ENCODE peak calls at places on chromosomes 1 and 21, in four cellular contexts. O is esophagus squamous epithelium; F is GM20000; P is CD4-positive, alpha-beta T cell. S is an unnamed sample.

GRCh38 chr1:222339371-222339947 is 208.4 kb downstream of the HHIPL2 start:
- DNase-seq in O (no peak), P (no peak), F (no peak), S (no peak)

GRCh38 chr1:53702287-53702805 is 36.6 kb downstream of the GLIS1 start:
- DNase-seq in P (no peak), F (no peak), O (no peak), S (no peak)

GRCh38 chr1:151036356-151036755 is at the start of gene BNIPL:
- DNase-seq in O (no peak), F (no peak), P (no peak), S (no peak)

GRCh38 chr1:171841931-171842723 is 829 bp downstream of the DNM3 start:
- DNase-seq in O (no peak), P (no peak), F (peak), S (peak)

GRCh38 chr1:56336972-56337371 is 242.4 kb downstream of the PLPP3 start:
- DNase-seq in F (no peak), P (no peak), O (no peak), S (no peak)

GRCh38 chr1:208137144-208137682 is 107.0 kb downstream of the PLXNA2 start:
- DNase-seq in F (no peak), P (no peak), O (no peak), S (no peak)

GRCh38 chr21:42652527-42653491 is 612 bp upstream of the PDE9A start:
- DNase-seq in O (no peak), P (no peak), F (peak), S (peak)

GRCh38 chr21:14991957-14992356 is 72.8 kb downstream of the NRIP1 start:
- DNase-seq in P (no peak), O (no peak), F (no peak), S (no peak)

GRCh38 chr1:85282424-85282823 is 6.0 kb upstream of the BCL10 start:
- DNase-seq in P (no peak), O (no peak), F (no peak), S (peak)

GRCh38 chr21:34800797-34801518 is 132.2 kb downstream of the CLIC6 start:
- DNase-seq in F (no peak), P (no peak), O (no peak), S (no peak)

GRCh38 chr1:208030320-208031091 is 119.6 kb upstream of the CD34 start:
- DNase-seq in P (no peak), O (no peak), F (no peak), S (no peak)

GRCh38 chr1:168683871-168684270 is 45.1 kb downstream of the DPT start:
- DNase-seq in O (no peak), F (no peak), P (no peak), S (no peak)

GRCh38 chr1:204871405-204872037 is 859 bp downstream of the NFASC start:
- DNase-seq in P (no peak), F (no peak), O (no peak), S (no peak)

GRCh38 chr1:47439151-47440051 is 1.6 kb downstream of the FOXD2 start:
- DNase-seq in P (no peak), F (no peak), O (no peak), S (no peak)

GRCh38 chr1:97869441-97869840 is 51.4 kb downstream of the DPYD start:
- DNase-seq in P (no peak), F (no peak), O (no peak), S (no peak)

GRCh38 chr1:16117369-16117768 is 38.5 kb downstream of the EPHA2 start:
- DNase-seq in F (no peak), O (no peak), P (no peak), S (no peak)

GRCh38 chr1:194055545-194055944 is 869.1 kb upstream of the B3GALT2 start:
- DNase-seq in F (no peak), P (no peak), O (no peak), S (no peak)

GRCh38 chr1:206931709-206932108 is 10.0 kb upstream of the FCMR start:
- DNase-seq in F (no peak), O (no peak), P (no peak), S (no peak)

GRCh38 chr1:40979241-40980067 is at the start of gene CTPS1:
- DNase-seq in P (peak), F (peak), O (peak), S (peak)

GRCh38 chr1:154772611-154773515 is 97.2 kb downstream of the KCNN3 start:
- DNase-seq in P (peak), O (no peak), F (no peak), S (no peak)

GRCh38 chr1:188269956-188270355 is 1441.2 kb downstream of the PLA2G4A start:
- DNase-seq in F (no peak), O (no peak), P (no peak), S (no peak)

GRCh38 chr1:239268941-239269340 is 117.4 kb upstream of the CHRM3 start:
- DNase-seq in O (no peak), F (no peak), P (no peak), S (no peak)

GRCh38 chr1:155139895-155140629 is at the start of gene DPM3:
- DNase-seq in F (peak), O (peak), P (peak), S (peak)

GRCh38 chr1:84013708-84014107 is 14.8 kb upstream of the TTLL7 start:
- DNase-seq in P (no peak), O (no peak), F (no peak), S (no peak)

GRCh38 chr1:84006574-84006973 is 7.6 kb upstream of the TTLL7 start:
- DNase-seq in O (no peak), F (no peak), P (no peak), S (no peak)

GRCh38 chr1:84012018-84012417 is 13.1 kb upstream of the TTLL7 start:
- DNase-seq in O (no peak), P (no peak), F (no peak), S (no peak)

DNA sequence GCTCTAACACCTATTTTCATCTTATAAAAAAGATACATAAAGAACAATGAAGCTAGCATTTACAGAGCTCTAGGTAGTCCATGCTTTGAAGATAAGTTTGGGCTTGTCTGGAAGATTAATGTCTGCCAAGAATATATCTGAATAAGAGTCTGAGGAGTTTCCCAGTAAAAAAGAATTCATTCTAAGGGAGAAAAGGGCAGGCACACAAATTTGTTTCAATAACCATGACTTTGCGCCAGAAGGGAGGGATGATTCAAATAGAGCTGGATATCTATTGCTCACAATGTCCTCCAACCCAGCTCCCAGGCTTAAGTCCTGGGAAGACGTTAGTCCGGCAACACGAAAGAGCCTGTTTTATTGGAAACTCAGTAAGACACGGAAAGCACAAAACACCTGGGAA is 9.7 kb upstream of the TTLL7 start:
- DNase-seq in P (no peak), O (no peak), F (no peak), S (no peak)
- TF ChIP-seq CTCF in P (no peak), O (no peak), F (no peak), S (no peak)

DNA sequence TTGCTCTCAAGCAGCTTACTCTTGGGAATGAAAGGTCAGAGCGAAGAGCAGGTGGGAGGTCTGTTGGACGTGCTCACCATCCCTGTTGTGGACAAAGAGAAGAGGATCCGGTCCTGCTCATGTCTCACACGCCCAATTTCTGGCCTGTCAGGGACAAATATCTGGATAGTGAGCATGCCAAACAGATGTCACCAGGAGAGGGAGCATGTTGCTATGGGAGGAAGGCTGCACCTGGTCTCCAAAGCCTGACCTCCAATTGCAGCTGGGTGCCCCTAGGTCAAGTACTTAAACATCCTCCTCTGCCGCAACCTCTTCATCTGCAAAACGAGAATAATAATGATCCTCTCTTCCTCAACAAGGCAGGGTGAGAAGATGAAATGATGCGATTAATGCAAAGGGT is 53.4 kb downstream of the DMRTA2 start:
- DNase-seq in F (no peak), P (no peak), O (no peak), S (no peak)
- TF ChIP-seq CTCF in F (no peak), P (no peak), O (peak), S (no peak)

GRCh38 chr1:17869826-17870225 is 114.7 kb downstream of the ACTL8 start:
- DNase-seq in O (no peak), F (no peak), P (no peak), S (no peak)

GRCh38 chr1:17865912-17866311 is 110.8 kb downstream of the ACTL8 start:
- DNase-seq in O (no peak), P (no peak), F (no peak), S (no peak)

GRCh38 chr1:17870679-17871078 is 115.5 kb downstream of the ACTL8 start:
- DNase-seq in O (no peak), F (no peak), P (no peak), S (no peak)

GRCh38 chr1:17866451-17867029 is 111.4 kb downstream of the ACTL8 start:
- DNase-seq in O (no peak), F (no peak), P (no peak), S (peak)

GRCh38 chr1:17867470-17867869 is 112.3 kb downstream of the ACTL8 start:
- DNase-seq in F (no peak), P (no peak), O (no peak), S (no peak)
- TF ChIP-seq CTCF in F (no peak), P (no peak), O (no peak), S (no peak)

GRCh38 chr1:21926814-21927530 is 10.1 kb downstream of the HSPG2 start:
- DNase-seq in F (no peak), O (no peak), P (no peak), S (no peak)
- TF ChIP-seq CTCF in F (no peak), O (no peak), P (no peak), S (no peak)

GRCh38 chr1:93846151-93846928 is 32.7 kb downstream of the DNTTIP2 start:
- DNase-seq in O (peak), P (peak), F (peak), S (peak)

GRCh38 chr1:93845554-93846150 is 33.4 kb downstream of the DNTTIP2 start:
- DNase-seq in O (no peak), P (no peak), F (no peak), S (peak)

GRCh38 chr1:93847811-93848288 is 31.2 kb downstream of the DNTTIP2 start:
- DNase-seq in P (peak), O (no peak), F (peak), S (peak)

GRCh38 chr1:93848352-93848883 is 30.6 kb downstream of the DNTTIP2 start:
- DNase-seq in P (no peak), F (no peak), O (no peak), S (no peak)

DNA sequence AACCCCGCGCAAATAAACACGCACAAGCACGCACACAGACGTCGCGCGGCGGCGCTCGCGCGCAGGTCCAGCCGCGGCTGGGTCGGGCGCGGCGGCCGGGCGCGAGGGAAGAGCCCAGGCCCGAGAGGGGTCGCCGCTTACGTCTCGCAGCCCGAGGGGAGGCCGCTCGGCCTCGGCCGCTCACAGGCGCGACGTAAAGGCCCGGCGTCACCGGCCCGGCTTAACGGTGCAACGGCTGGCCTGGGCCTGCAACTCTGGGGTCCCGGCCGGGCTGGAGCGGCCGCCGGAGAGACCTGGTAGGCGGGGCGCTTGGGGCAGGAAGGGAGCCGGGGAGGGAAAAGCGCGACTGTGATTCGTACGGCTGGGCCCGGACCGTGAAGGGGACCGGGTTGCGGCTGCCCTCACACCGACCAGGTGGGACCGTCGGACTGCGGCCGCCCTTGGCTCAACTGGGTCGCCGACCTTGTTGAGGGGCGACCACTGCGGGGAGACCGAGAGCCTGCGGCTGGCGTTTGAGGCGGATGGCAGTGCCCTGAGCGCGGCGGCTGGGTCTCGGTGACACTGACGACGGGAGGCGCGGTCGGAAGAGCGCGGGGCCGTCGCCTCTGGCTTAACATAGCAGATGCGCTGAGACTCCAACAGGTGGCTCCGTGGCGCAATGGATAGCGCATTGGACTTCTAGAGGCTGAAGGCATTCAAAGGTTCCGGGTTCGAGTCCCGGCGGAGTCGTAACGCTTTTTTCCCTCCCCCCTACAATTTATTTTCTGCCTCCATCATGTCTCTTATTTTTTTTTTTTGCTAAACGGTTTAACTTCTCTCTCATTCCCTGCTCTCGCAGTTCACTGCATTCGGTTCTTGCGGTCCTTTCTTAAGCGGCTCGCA is 31.8 kb downstream of the DNTTIP2 start:
- DNase-seq in P (peak), O (peak), F (peak), S (peak)
- TF ChIP-seq CTCF in P (no peak), O (peak), F (no peak), S (no peak)

DNA sequence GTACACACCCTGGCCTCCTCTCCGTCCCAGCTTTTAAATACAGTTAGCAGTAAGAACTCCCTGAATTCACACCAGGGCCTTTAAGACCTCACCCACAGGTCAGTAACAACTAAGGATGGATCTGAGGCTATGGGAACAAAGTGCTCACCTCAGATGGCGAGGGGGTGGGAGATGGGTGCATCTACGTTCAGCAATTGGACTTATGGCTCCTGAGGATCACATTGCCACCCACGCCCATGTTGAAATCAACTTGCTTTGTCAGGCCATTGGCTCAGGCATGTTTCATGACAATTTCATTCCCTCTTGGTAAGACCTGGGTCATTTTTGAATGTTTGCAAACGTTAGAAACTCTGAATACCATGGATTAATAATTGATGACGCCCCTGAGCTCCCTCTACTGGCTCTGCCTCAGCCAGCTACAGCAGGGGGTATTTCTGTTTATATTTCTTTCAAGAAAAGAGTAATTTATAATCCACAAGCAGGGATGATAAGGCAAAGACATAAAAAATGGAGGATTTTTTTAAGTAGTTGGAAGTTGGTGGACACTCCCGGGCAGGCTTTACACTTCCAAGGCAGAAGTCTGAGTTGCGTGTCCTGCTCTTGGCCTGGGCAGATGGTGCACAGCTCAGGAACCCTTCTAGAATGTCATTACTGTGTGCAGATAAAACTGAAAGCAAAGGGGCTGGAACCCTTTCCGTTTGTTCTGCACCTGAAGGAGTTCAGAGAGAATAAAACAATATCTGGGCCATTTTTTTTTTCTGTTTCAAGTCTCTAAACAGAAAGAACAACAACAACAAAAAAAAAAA is 13.7 kb upstream of the LBR start:
- DNase-seq in O (no peak), F (no peak), P (no peak), S (peak)
- TF ChIP-seq CTCF in O (no peak), F (peak), P (peak), S (peak)

GRCh38 chr1:58783090-58783992 is 506 bp downstream of the JUN start:
- DNase-seq in F (peak), P (peak), O (peak), S (peak)

GRCh38 chr1:58780586-58781452 is 3.0 kb downstream of the JUN start:
- DNase-seq in P (no peak), F (no peak), O (no peak), S (peak)

GRCh38 chr1:58782308-58783089 is 1.3 kb downstream of the JUN start:
- DNase-seq in F (peak), O (peak), P (peak), S (peak)

GRCh38 chr1:58779837-58780585 is 3.8 kb downstream of the JUN start:
- DNase-seq in F (no peak), P (no peak), O (no peak), S (peak)

GRCh38 chr1:58781541-58782307 is 2.1 kb downstream of the JUN start:
- DNase-seq in P (peak), O (no peak), F (peak), S (peak)
- TF ChIP-seq CTCF in P (peak), O (peak), F (no peak), S (peak)

GRCh38 chr1:34787461-34788420 is 5.1 kb upstream of the GJA4 start:
- DNase-seq in O (no peak), P (no peak), F (no peak), S (no peak)
- TF ChIP-seq CTCF in O (no peak), P (no peak), F (no peak), S (peak)

GRCh38 chr21:27464643-27465042 is 497.8 kb upstream of the ADAMTS5 start:
- DNase-seq in F (no peak), P (no peak), O (no peak), S (no peak)

GRCh38 chr21:27462786-27463185 is 495.9 kb upstream of the ADAMTS5 start:
- DNase-seq in P (no peak), O (no peak), F (no peak), S (no peak)

DNA sequence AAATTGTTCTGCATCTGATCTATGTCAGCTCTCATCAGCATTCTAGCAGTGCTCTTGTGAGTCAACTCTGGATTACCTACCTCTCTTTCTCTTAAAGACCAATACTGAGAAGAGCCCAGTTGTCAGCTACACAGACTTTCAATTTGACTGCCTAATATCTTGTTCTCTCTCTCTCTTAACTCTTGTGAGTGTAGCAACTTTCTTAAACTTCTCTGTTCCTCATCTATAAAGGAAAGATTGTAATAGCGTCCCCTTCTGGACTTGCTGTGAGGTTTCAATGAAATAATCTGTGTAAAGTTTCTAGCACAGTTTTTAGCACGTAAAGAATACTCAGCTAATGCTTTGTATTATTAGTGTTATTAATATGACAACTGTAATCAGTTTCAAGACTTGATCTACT is 499.3 kb upstream of the ADAMTS5 start:
- DNase-seq in P (no peak), O (no peak), F (no peak), S (no peak)
- TF ChIP-seq CTCF in P (no peak), O (no peak), F (no peak), S (no peak)

GRCh38 chr1:37655274-37655673 is 20.6 kb upstream of the RSPO1 start:
- DNase-seq in O (no peak), P (no peak), F (no peak), S (no peak)
- TF ChIP-seq CTCF in O (no peak), P (no peak), F (no peak), S (no peak)